ENCODE peak calls at places on chromosome 17, in eight cellular contexts. A is body of pancreas, M is right lobe of liver, S is esophagus squamous epithelium, T is A549, R is esophagus muscularis mucosa, Q is stomach, E is tibial nerve. W is an unnamed sample.

GRCh38 chr17:9987779-9988585 is 82.9 kb upstream of the RCVRN start:
- DNase-seq in R (no peak), A (peak; percentile 17), Q (no peak), T (peak; percentile 66), M (no peak), E (no peak), S (no peak), W (no peak)

GRCh38 chr17:15414502-15415348 is 52.7 kb downstream of the CDRT4 start:
- DNase-seq in M (no peak), A (no peak), Q (no peak), R (no peak), T (no peak), S (no peak), E (no peak), W (no peak)

GRCh38 chr17:48181653-48182052 is 74.1 kb downstream of the SNX11 start:
- DNase-seq in Q (no peak), E (no peak), T (peak; percentile 50), S (no peak), M (no peak), R (no peak), A (peak; percentile 7), W (no peak)

GRCh38 chr17:77461277-77462057 is 320.7 kb downstream of the SEC14L1 start:
- DNase-seq in R (no peak), M (no peak), T (no peak), S (no peak), E (no peak), Q (no peak), A (no peak), W (no peak)

GRCh38 chr17:38358586-38359513 is 7.2 kb downstream of the SOCS7 start:
- DNase-seq in Q (no peak), E (no peak), A (no peak), S (no peak), T (no peak), R (no peak), M (no peak), W (no peak)

GRCh38 chr17:77445908-77446535 is 305.3 kb downstream of the SEC14L1 start:
- DNase-seq in E (no peak), Q (peak; percentile 77), R (no peak), T (no peak), A (peak; percentile 53), S (no peak), M (peak; percentile 55), W (no peak)

GRCh38 chr17:10752696-10753095 is 22.9 kb upstream of the TMEM220 start:
- DNase-seq in M (no peak), Q (no peak), A (no peak), E (no peak), S (no peak), R (no peak), T (no peak), W (no peak)

GRCh38 chr17:35167046-35167445 is 19.4 kb downstream of the UNC45B start:
- DNase-seq in S (no peak), R (no peak), Q (no peak), M (no peak), E (no peak), T (no peak), A (no peak), W (no peak)

GRCh38 chr17:38405654-38406053 is 22.6 kb upstream of the ARHGAP23 start:
- DNase-seq in M (no peak), Q (no peak), A (no peak), S (no peak), E (no peak), R (no peak), T (no peak), W (no peak)

GRCh38 chr17:29078183-29079045 is 35.5 kb downstream of the PIPOX start:
- DNase-seq in T (no peak), A (no peak), E (no peak), R (no peak), Q (no peak), S (no peak), M (no peak), W (no peak)

GRCh38 chr17:10021239-10021638 is 116.2 kb upstream of the RCVRN start:
- DNase-seq in S (no peak), R (no peak), M (peak; percentile 38), E (peak; percentile 48), T (no peak), A (peak; percentile 61), Q (peak; percentile 36), W (no peak)

GRCh38 chr17:65020284-65020683 is 36.3 kb downstream of the GNA13 start:
- DNase-seq in A (no peak), R (no peak), S (no peak), T (no peak), Q (no peak), E (no peak), M (no peak), W (no peak)

GRCh38 chr17:59783221-59784016 is 76.0 kb downstream of the VMP1 start:
- DNase-seq in A (no peak), Q (no peak), E (no peak), S (no peak), M (no peak), R (no peak), T (peak; percentile 58), W (no peak)

GRCh38 chr17:50430731-50431130 is 4.7 kb downstream of the ACSF2 start:
- DNase-seq in S (no peak), R (no peak), A (no peak), Q (no peak), E (no peak), M (no peak), T (no peak), W (no peak)

GRCh38 chr17:63120406-63120805 is 154.4 kb downstream of the TANC2 start:
- DNase-seq in T (no peak), A (no peak), R (no peak), Q (no peak), M (no peak), S (no peak), E (no peak), W (no peak)

DNA sequence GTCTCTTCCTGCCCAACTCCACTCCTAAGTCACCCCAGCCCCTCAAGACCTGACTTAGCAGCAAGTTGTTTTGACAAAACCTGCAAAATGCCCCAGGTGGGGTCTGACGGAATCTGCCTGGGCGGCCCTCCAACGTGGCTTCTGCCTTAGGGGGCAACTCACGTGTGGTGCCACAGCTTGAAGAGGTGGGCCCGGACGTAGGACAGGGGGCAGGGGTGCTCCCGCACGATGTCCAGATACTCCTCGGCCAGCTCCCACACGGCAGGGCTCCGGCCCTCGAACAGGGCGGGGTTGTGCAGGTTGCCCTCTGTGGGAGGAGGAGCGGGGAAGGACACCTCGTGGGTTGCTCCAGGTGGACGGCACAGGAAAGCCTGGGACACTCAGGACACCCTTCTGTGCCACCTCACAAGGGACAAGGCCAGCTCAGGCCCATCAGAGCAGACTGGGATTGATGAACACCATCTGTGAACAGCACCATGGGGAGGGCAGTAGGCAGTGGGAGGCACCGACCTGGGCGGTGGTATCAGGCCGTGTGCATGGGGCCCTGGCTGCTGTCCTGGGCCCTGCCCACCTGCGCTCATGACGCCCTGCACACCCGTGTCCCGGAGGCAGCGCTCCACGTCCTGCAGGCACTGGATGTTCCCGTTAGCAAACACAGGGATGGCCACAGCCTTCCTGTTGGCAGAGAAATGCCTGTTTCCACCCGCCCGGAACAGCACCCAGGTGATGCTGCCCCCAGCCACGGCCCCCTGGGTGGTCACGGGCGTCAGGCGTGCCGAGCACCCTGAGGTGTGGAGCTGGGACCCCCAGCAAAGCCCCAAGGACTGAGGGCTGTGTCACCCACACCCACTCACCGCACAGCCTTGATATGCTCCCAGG is 4.3 kb downstream of the DUS1L start:
- DNase-seq in S (no peak), E (no peak), T (no peak), Q (no peak), A (no peak), M (no peak), R (no peak), W (no peak)
- TF ChIP-seq POLR2A in S (no peak), E (no peak), T (no peak), Q (no peak), A (no peak), M (no peak), R (no peak), W (no peak)

GRCh38 chr17:19284005-19284959 is 47.1 kb downstream of the EPN2 start:
- DNase-seq in Q (no peak), M (no peak), A (no peak), S (no peak), E (no peak), R (no peak), T (no peak), W (no peak)

GRCh38 chr17:19288453-19288852 is 51.3 kb downstream of the EPN2 start:
- DNase-seq in T (no peak), E (no peak), S (no peak), R (no peak), A (no peak), Q (no peak), M (no peak), W (no peak)

GRCh38 chr17:19287651-19288050 is 50.5 kb downstream of the EPN2 start:
- DNase-seq in T (no peak), R (no peak), Q (no peak), M (no peak), S (no peak), E (no peak), A (no peak), W (no peak)

GRCh38 chr17:19285218-19285900 is 48.2 kb downstream of the EPN2 start:
- DNase-seq in R (no peak), E (no peak), A (no peak), Q (no peak), S (no peak), M (no peak), T (no peak), W (no peak)

GRCh38 chr17:19286751-19287341 is 49.7 kb downstream of the EPN2 start:
- DNase-seq in S (no peak), R (no peak), A (no peak), Q (no peak), E (no peak), T (no peak), M (no peak), W (no peak)
- H3K27ac ChIP-seq in S (peak overlapping the region; percentile 58), R (peak overlapping the region; percentile 45), A (no peak overlapping the region), Q (peak overlapping the region; percentile 31), E (no peak overlapping the region), T (no peak overlapping the region), M (no peak overlapping the region), W (no peak overlapping the region)

GRCh38 chr17:17036520-17036998 is 5.7 kb upstream of the MPRIP start:
- DNase-seq in Q (no peak), E (no peak), R (no peak), T (no peak), S (no peak), A (peak; percentile 59), M (no peak), W (no peak)
- TF ChIP-seq POLR2A in Q (no peak), E (no peak), R (no peak), T (no peak), S (no peak), A (peak; percentile 13), M (no peak), W (no peak)

GRCh38 chr17:73091770-73092517 is 544 bp downstream of the SLC39A11 start:
- DNase-seq in M (peak; percentile 44), T (peak; percentile 74), S (no peak), A (peak; percentile 57), R (no peak), Q (peak; percentile 33), E (no peak), W (peak; percentile 41)

GRCh38 chr17:73090396-73091202 is 1.9 kb downstream of the SLC39A11 start:
- DNase-seq in A (no peak), R (no peak), T (no peak), E (no peak), Q (no peak), S (no peak), M (no peak), W (no peak)

GRCh38 chr17:73093286-73093685 is 798 bp upstream of the SLC39A11 start:
- DNase-seq in M (no peak), Q (no peak), A (no peak), T (no peak), E (no peak), S (no peak), R (no peak), W (no peak)

GRCh38 chr17:73091410-73091769 is 1.1 kb downstream of the SLC39A11 start:
- DNase-seq in S (no peak), E (no peak), R (no peak), T (no peak), A (no peak), M (no peak), Q (no peak), W (no peak)

GRCh38 chr17:73092518-73093135 is at the start of gene SLC39A11:
- DNase-seq in T (peak; percentile 96), A (peak; percentile 94), R (peak; percentile 97), M (peak; percentile 93), S (peak; percentile 64), Q (peak; percentile 93), E (peak; percentile 86), W (peak; percentile 92)
- H3K27ac ChIP-seq in T (peak within 1 kb of the TSS; percentile 88), A (peak within 1 kb of the TSS; percentile 45), R (peak within 1 kb of the TSS; percentile 71), M (peak within 1 kb of the TSS; percentile 50), S (peak within 1 kb of the TSS; percentile 90), Q (peak within 1 kb of the TSS; percentile 82), E (peak within 1 kb of the TSS; percentile 86), W (peak within 1 kb of the TSS; percentile 62)

W was measured in uterus.